ENCODE peak calls at places on chromosomes 16 and 17, in four cellular contexts. O, Y, K and X are unnamed samples.

GRCh38 chr16:11994187-11995119 is 17.9 kb downstream of the SNX29 start:
- DNase-seq in O (peak), Y (no peak), K (peak), X (peak)

GRCh38 chr16:89956511-89957213 is 8.1 kb downstream of the DEF8 start:
- DNase-seq in O (no peak), Y (no peak), K (no peak), X (no peak)

GRCh38 chr16:11319529-11320146 is 25.6 kb upstream of the RMI2 start:
- DNase-seq in O (no peak), Y (no peak), K (no peak), X (no peak)

GRCh38 chr16:35750157-35750689 is 2290.8 kb downstream of the TP53TG3F start:
- DNase-seq in O (no peak), Y (no peak), K (no peak), X (no peak)

GRCh38 chr16:66432429-66432828 is 5.3 kb downstream of the BEAN1 start:
- DNase-seq in O (no peak), Y (no peak), K (no peak), X (no peak)

GRCh38 chr17:41655611-41656111 is 31.3 kb upstream of the KRT17 start:
- DNase-seq in O (no peak), Y (no peak), K (no peak), X (no peak)

GRCh38 chr17:56034120-56034757 is 119.0 kb upstream of the ANKFN1 start:
- DNase-seq in O (no peak), Y (no peak), K (no peak), X (no peak)

GRCh38 chr16:80063028-80063767 is 462.7 kb upstream of the MAF start:
- DNase-seq in O (no peak), Y (no peak), K (no peak), X (no peak)

GRCh38 chr16:48541108-48541786 is 68.7 kb downstream of the N4BP1 start:
- DNase-seq in O (no peak), Y (no peak), K (no peak), X (no peak)

GRCh38 chr17:31480904-31481782 is 89.7 kb downstream of the RAB11FIP4 start:
- DNase-seq in O (no peak), Y (no peak), K (no peak), X (no peak)

GRCh38 chr16:56841659-56842058 is 23.3 kb upstream of the SLC12A3 start:
- DNase-seq in O (no peak), Y (no peak), K (no peak), X (no peak)

GRCh38 chr16:89924298-89924924 is 1.3 kb downstream of the TUBB3 start:
- DNase-seq in O (peak), Y (no peak), K (peak), X (no peak)

GRCh38 chr16:20868890-20869289 is 31.3 kb downstream of the DCUN1D3 start:
- DNase-seq in O (peak), Y (peak), K (peak), X (peak)

GRCh38 chr16:87334611-87335305 is 17.6 kb upstream of the C16orf95 start:
- DNase-seq in O (no peak), Y (no peak), K (no peak), X (no peak)

GRCh38 chr17:3916013-3916696 is at the start of gene P2RX1:
- DNase-seq in O (peak), Y (no peak), K (peak), X (no peak)

GRCh38 chr16:56647641-56648431 is 3.9 kb upstream of the MT1B start:
- DNase-seq in O (no peak), Y (no peak), K (no peak), X (no peak)

GRCh38 chr17:21297026-21297520 is 12.6 kb downstream of the MAP2K3 start:
- DNase-seq in O (no peak), Y (no peak), K (no peak), X (no peak)

GRCh38 chr17:67477687-67478086 is 100.6 kb downstream of the PITPNC1 start:
- DNase-seq in O (no peak), Y (no peak), K (peak), X (no peak)

GRCh38 chr17:42243493-42243982 is 32.7 kb downstream of the STAT5B start:
- DNase-seq in O (no peak), Y (no peak), K (no peak), X (no peak)

GRCh38 chr16:12405083-12405482 is 398.6 kb downstream of the CPPED1 start:
- DNase-seq in O (no peak), Y (no peak), K (no peak), X (no peak)